ENCODE peak calls at places on chromosomes 11 and 22, in ten cellular contexts. I is CD4-positive, alpha-beta T cell; B is GM13976; H is stimulated activated CD8-positive, alpha-beta memory T cell treated with anti-CD3 and anti-CD28 coated beads, Interleukin-4, amount 100 ng/mL, for 4 hours; A is T-cell; V is A549; T is pancreas; L is IMR-90; X is iris pigment epithelial cell; N is posterior cingulate gyrus. O is an unnamed sample.

GRCh38 chr11:66259976-66260375 is 8.5 kb upstream of the RAB1B start:
- DNase-seq in I (no peak), B (no peak), H (no peak), A (no peak), V (no peak), T (no peak), L (no peak), X (no peak), N (no peak), O (no peak)

GRCh38 chr11:33682446-33682845 is 18.2 kb downstream of the C11orf91 start:
- DNase-seq in I (no peak), B (no peak), H (no peak), A (no peak), V (no peak), T (no peak), L (no peak), X (peak), N (no peak), O (no peak)

GRCh38 chr22:39299829-39300178 is 19.6 kb downstream of the RPL3 start:
- DNase-seq in I (no peak), B (peak), H (no peak), A (no peak), V (peak), T (no peak), L (no peak), X (peak), N (no peak), O (no peak)

GRCh38 chr11:117546431-117547160 is 218.9 kb downstream of the CEP164 start:
- DNase-seq in I (no peak), B (no peak), H (no peak), A (no peak), V (no peak), T (no peak), L (no peak), X (no peak), N (no peak), O (no peak)

GRCh38 chr22:29503811-29504372 is 23.9 kb downstream of the NEFH start:
- DNase-seq in I (no peak), B (no peak), H (no peak), A (no peak), V (peak), T (no peak), L (peak), X (peak), N (no peak), O (no peak)

GRCh38 chr11:78039391-78039918 is 16.4 kb upstream of the KCTD14 start:
- DNase-seq in I (no peak), B (no peak), H (no peak), A (no peak), V (no peak), T (no peak), L (no peak), X (no peak), N (no peak), O (no peak)

GRCh38 chr22:27625769-27626674 is 175.5 kb downstream of the MN1 start:
- DNase-seq in I (no peak), B (no peak), H (no peak), A (no peak), V (no peak), T (no peak), L (no peak), X (no peak), N (no peak), O (no peak)

GRCh38 chr22:48075604-48076400 is 1313.4 kb downstream of the TBC1D22A start:
- DNase-seq in I (no peak), B (no peak), H (no peak), A (no peak), V (no peak), T (no peak), L (no peak), X (no peak), N (no peak), O (no peak)

GRCh38 chr11:92552942-92553341 is 328.3 kb downstream of the FAT3 start:
- DNase-seq in I (no peak), B (no peak), H (no peak), A (no peak), V (peak), T (no peak), L (peak), X (no peak), N (no peak), O (no peak)

GRCh38 chr11:106761745-106762144 is 256.5 kb downstream of the GUCY1A2 start:
- DNase-seq in I (no peak), B (no peak), H (no peak), A (no peak), V (no peak), T (no peak), L (no peak), X (no peak), N (no peak), O (no peak)

GRCh38 chr22:37242395-37242918 is 1.6 kb downstream of the RAC2 start:
- DNase-seq in I (peak), B (peak), H (peak), A (peak), V (no peak), T (no peak), L (peak), X (peak), N (no peak), O (peak)

GRCh38 chr11:111406589-111406988 is 27.5 kb upstream of the POU2AF1 start:
- DNase-seq in I (no peak), B (no peak), H (no peak), A (no peak), V (no peak), T (no peak), L (no peak), X (no peak), N (no peak), O (no peak)

GRCh38 chr22:22243033-22243680 is 1.4 kb upstream of the VPREB1 start:
- DNase-seq in I (no peak), B (no peak), H (no peak), A (no peak), V (no peak), T (no peak), L (no peak), X (no peak), N (no peak), O (no peak)

GRCh38 chr11:3929689-3930088 is 74.2 kb downstream of the STIM1 start:
- DNase-seq in I (no peak), B (no peak), H (no peak), A (no peak), V (no peak), T (no peak), L (no peak), X (no peak), N (no peak), O (no peak)

GRCh38 chr22:27454807-27455450 is 346.6 kb downstream of the MN1 start:
- DNase-seq in I (no peak), B (no peak), H (no peak), A (no peak), V (no peak), T (no peak), L (no peak), X (no peak), N (no peak), O (no peak)

GRCh38 chr11:120756931-120757330 is 245.4 kb downstream of the GRIK4 start:
- DNase-seq in I (no peak), B (no peak), H (no peak), A (no peak), V (no peak), T (no peak), L (no peak), X (no peak), N (no peak), O (no peak)

GRCh38 chr11:22190827-22191463 is 1.9 kb upstream of the ANO5 start:
- DNase-seq in I (no peak), B (peak), H (no peak), A (no peak), V (no peak), T (no peak), L (no peak), X (no peak), N (no peak), O (no peak)

GRCh38 chr11:132430352-132431091 is 1060.1 kb downstream of the NTM start:
- DNase-seq in I (no peak), B (no peak), H (no peak), A (no peak), V (no peak), T (no peak), L (no peak), X (no peak), N (no peak), O (no peak)

GRCh38 chr22:44685384-44686056 is 16.5 kb upstream of the PRR5 start:
- DNase-seq in I (peak), B (peak), H (peak), A (peak), V (peak), T (no peak), L (peak), X (peak), N (no peak), O (peak)

GRCh38 chr11:44246726-44247125 is 63.2 kb downstream of the ALX4 start:
- DNase-seq in I (no peak), B (no peak), H (no peak), A (no peak), V (no peak), T (no peak), L (no peak), X (no peak), N (no peak), O (no peak)

GRCh38 chr22:27466229-27466628 is 335.3 kb downstream of the MN1 start:
- DNase-seq in I (no peak), B (no peak), H (no peak), A (no peak), V (no peak), T (no peak), L (no peak), X (no peak), N (no peak), O (no peak)

GRCh38 chr11:122781378-122782040 is 56.8 kb upstream of the CRTAM start:
- DNase-seq in I (peak), B (peak), H (peak), A (peak), V (peak), T (peak), L (peak), X (peak), N (peak), O (peak)

GRCh38 chr11:19789840-19790710 is 77.4 kb downstream of the NAV2 start:
- DNase-seq in I (no peak), B (no peak), H (no peak), A (no peak), V (no peak), T (no peak), L (peak), X (peak), N (no peak), O (no peak)

GRCh38 chr11:8641332-8641731 is 41.1 kb downstream of the TRIM66 start:
- DNase-seq in I (no peak), B (peak), H (no peak), A (no peak), V (no peak), T (no peak), L (no peak), X (no peak), N (no peak), O (no peak)

GRCh38 chr22:24944224-24944937 is 2.1 kb downstream of the LHFPL7 start:
- DNase-seq in I (no peak), B (no peak), H (no peak), A (no peak), V (no peak), T (no peak), L (no peak), X (no peak), N (no peak), O (no peak)

GRCh38 chr22:36243996-36244395 is 4.7 kb upstream of the APOL2 start:
- DNase-seq in I (no peak), B (no peak), H (no peak), A (no peak), V (no peak), T (no peak), L (no peak), X (no peak), N (no peak), O (no peak)

GRCh38 chr11:125689460-125689859 is 8.8 kb upstream of the ACRV1 start:
- DNase-seq in I (no peak), B (no peak), H (no peak), A (no peak), V (no peak), T (no peak), L (no peak), X (no peak), N (no peak), O (no peak)

GRCh38 chr11:64501500-64502427 is 89.3 kb upstream of the SLC22A12 start:
- DNase-seq in I (no peak), B (no peak), H (no peak), A (no peak), V (no peak), T (no peak), L (no peak), X (no peak), N (no peak), O (no peak)

GRCh38 chr22:38032681-38033521 is 24.3 kb upstream of the PICK1 start:
- DNase-seq in I (no peak), B (no peak), H (no peak), A (no peak), V (peak), T (no peak), L (peak), X (peak), N (peak), O (no peak)

O was measured in activated CD4-positive, CD25-positive, alpha-beta regulatory T cell treated with anti-CD3 and anti-CD28 coated beads, Interleukin-2, amount 50 U/mL, for 16 hours.